ENCODE peak calls at places on chromosomes 2 and 18, in eight cellular contexts. Q is right lobe of liver; X is SJCRH30; W is endothelial cell of umbilical vein; S is iPS DF 6.9; H is CD8-positive, alpha-beta memory T cell; I is pancreas; R is neuronal stem cell. Z is an unnamed sample. For H3K36me3, the result is how much of the 10 kb centered on the place peaks cover.

GRCh38 chr2:107337209-107337898 is 451.4 kb upstream of the ST6GAL2 start:
- DNase-seq in R (no peak), W (no peak), Q (no peak), X (no peak), I (no peak), H (no peak), S (no peak), Z (no peak)

GRCh38 chr18:67519582-67519981 is 3.1 kb upstream of the DSEL start:
- DNase-seq in X (no peak), S (no peak), R (no peak), H (no peak), I (no peak), Q (no peak), W (no peak), Z (peak)

GRCh38 chr2:72871880-72872279 is 15.3 kb upstream of the SPR start:
- DNase-seq in I (no peak), W (no peak), R (no peak), X (no peak), H (no peak), S (no peak), Q (no peak), Z (no peak)

GRCh38 chr2:127067620-127068350 is 39.2 kb downstream of the BIN1 start:
- DNase-seq in I (no peak), W (peak), S (peak), R (peak), H (peak), X (peak), Q (peak), Z (no peak)

GRCh38 chr2:42105330-42106256 is 57.8 kb downstream of the PKDCC start:
- DNase-seq in Q (peak), X (peak), W (no peak), R (no peak), S (no peak), H (peak), I (no peak), Z (no peak)

GRCh38 chr2:68853035-68853434 is 18.2 kb downstream of the BMP10 start:
- DNase-seq in I (no peak), H (no peak), R (no peak), W (no peak), X (peak), S (no peak), Q (no peak), Z (no peak)

GRCh38 chr2:217935245-217935879 is 67.4 kb downstream of the TNS1 start:
- DNase-seq in S (no peak), Q (peak), I (peak), X (no peak), W (no peak), R (no peak), H (no peak), Z (no peak)

GRCh38 chr2:151138507-151138906 is 123.2 kb downstream of the RBM43 start:
- DNase-seq in R (no peak), S (no peak), X (no peak), W (no peak), I (no peak), Q (no peak), H (no peak), Z (no peak)

GRCh38 chr2:30267161-30267568 is 35.8 kb downstream of the LBH start:
- DNase-seq in X (no peak), I (no peak), R (no peak), Q (no peak), S (no peak), H (no peak), W (no peak), Z (no peak)

GRCh38 chr2:9124231-9124651 is 82.4 kb upstream of the ASAP2 start:
- DNase-seq in X (no peak), S (no peak), I (no peak), Q (no peak), R (no peak), W (peak), H (no peak), Z (no peak)

GRCh38 chr2:239846789-239847676 is 178.1 kb downstream of the NDUFA10 start:
- DNase-seq in R (no peak), I (no peak), S (no peak), X (no peak), Q (no peak), W (no peak), H (no peak), Z (no peak)

GRCh38 chr2:27262379-27263286 is at the start of gene SLC30A3:
- DNase-seq in S (no peak), W (peak), R (peak), Q (peak), I (peak), X (peak), H (peak), Z (no peak)

GRCh38 chr2:237677951-237678481 is 50.6 kb downstream of the LRRFIP1 start:
- DNase-seq in I (no peak), Q (no peak), W (peak), R (no peak), X (no peak), H (no peak), S (no peak), Z (no peak)

GRCh38 chr2:45009303-45009927 is at the start of gene SIX2:
- DNase-seq in W (peak), H (no peak), R (peak), I (peak), Q (peak), S (peak), X (peak), Z (peak)

GRCh38 chr2:96546797-96547196 is 10.2 kb downstream of the ARID5A start:
- DNase-seq in I (no peak), W (no peak), R (no peak), X (no peak), S (no peak), H (no peak), Q (no peak), Z (no peak)

GRCh38 chr2:96548558-96549465 is 12.3 kb downstream of the ARID5A start:
- DNase-seq in W (no peak), R (no peak), I (peak), Q (no peak), X (no peak), H (no peak), S (no peak), Z (no peak)

GRCh38 chr2:96547203-96547641 is 10.7 kb downstream of the ARID5A start:
- DNase-seq in I (no peak), S (no peak), H (no peak), Q (no peak), R (no peak), X (no peak), W (no peak), Z (no peak)

GRCh38 chr2:96546321-96546720 is 9.8 kb downstream of the ARID5A start:
- DNase-seq in W (no peak), I (no peak), R (no peak), X (no peak), H (no peak), Q (no peak), S (no peak), Z (no peak)

GRCh38 chr2:96547751-96548161 is 11.2 kb downstream of the ARID5A start:
- DNase-seq in S (no peak), R (no peak), W (no peak), Q (no peak), X (no peak), H (no peak), I (no peak), Z (no peak)
- H3K36me3 ChIP-seq in S (under half), R (under half), W (under half), Q (under half), X (under half), H (under half), I (under half), Z (under half)

GRCh38 chr2:233422050-233422639 is 67.9 kb downstream of the DGKD start:
- DNase-seq in R (no peak), S (no peak), Q (no peak), W (no peak), X (no peak), H (peak), I (no peak), Z (no peak)
- H3K27ac ChIP-seq in R (no peak), S (no peak), Q (no peak), W (no peak), X (no peak), H (no peak), I (no peak), Z (no peak)

GRCh38 chr2:98551316-98551715 is 57.0 kb downstream of the COA5 start:
- DNase-seq in W (no peak), R (no peak), H (peak), Q (no peak), S (no peak), I (no peak), X (no peak), Z (no peak)
- H3K36me3 ChIP-seq in W (under half), R (half or more), H (half or more), Q (under half), S (under half), I (under half), X (under half), Z (under half)

GRCh38 chr2:230919240-230919639 is 5.8 kb downstream of the GPR55 start:
- DNase-seq in I (no peak), R (no peak), H (no peak), Q (no peak), X (no peak), W (no peak), S (no peak), Z (no peak)
- H3K27ac ChIP-seq in I (no peak), R (no peak), H (no peak), Q (no peak), X (no peak), W (no peak), S (no peak), Z (no peak)

GRCh38 chr2:200945395-200945729 is 18.1 kb downstream of the ORC2 start:
- DNase-seq in Q (no peak), X (no peak), I (no peak), H (no peak), R (no peak), W (no peak), S (no peak), Z (no peak)
- H3K36me3 ChIP-seq in Q (under half), X (under half), I (under half), H (under half), R (half or more), W (under half), S (under half), Z (half or more)

DNA sequence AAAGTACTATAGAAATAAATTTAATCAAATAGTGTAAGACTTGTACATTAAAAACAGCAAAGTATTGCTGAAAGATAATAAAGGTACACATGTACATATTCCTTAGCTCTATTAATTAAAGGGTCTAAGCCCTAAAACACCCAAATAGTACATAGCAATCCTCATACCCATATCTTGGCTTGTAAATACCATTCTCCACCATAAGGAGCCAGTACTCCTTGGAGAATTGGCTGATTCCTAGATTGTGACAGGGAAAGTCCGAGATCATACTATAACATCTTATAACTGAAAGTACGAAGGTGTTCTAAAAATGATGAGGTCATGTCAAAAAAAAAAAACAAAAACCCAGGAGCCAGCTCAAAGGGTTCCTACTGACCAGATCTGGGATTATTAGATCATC is 614.6 kb downstream of the SUCLG1 start:
- DNase-seq in X (no peak), W (no peak), I (no peak), Q (no peak), S (no peak), H (no peak), R (no peak), Z (no peak)
- H3K27ac ChIP-seq in X (no peak), W (no peak), I (no peak), Q (no peak), S (no peak), H (no peak), R (no peak), Z (no peak)

DNA sequence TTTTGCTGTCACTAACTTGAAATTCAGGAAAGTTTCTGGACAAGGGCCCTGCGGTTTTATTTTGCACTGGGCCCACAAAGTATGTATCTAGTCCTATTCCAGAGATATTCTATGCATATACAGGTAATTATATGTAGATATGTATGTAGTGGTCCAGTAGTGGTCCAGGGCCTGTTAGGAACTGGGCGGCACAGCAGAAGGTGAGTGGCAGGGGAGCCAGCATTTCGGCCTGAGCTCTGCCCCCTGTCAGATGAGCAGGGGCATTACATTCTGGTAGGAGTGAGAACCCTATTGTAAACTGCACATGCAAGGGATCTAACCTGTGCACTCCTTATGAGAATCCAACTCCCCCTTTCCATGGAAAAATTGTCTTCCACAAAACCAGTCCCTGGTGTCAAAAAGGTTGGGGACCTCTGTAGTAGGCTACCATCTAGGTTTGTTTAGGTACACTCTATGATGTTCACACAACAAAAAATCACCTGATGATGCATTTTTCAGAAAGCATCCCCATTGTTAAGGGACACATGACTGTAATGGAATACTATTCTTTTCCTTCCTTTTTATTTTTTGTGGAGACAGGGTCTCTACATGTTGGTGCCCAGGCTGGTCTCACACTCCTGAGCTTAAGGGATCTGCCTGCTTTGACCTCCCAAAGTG is 2.8 kb upstream of the PPP4R3B start:
- DNase-seq in Q (no peak), H (no peak), W (no peak), I (no peak), X (peak), S (no peak), R (no peak), Z (no peak)
- H3K36me3 ChIP-seq in Q (under half), H (under half), W (under half), I (under half), X (under half), S (under half), R (under half), Z (under half)

GRCh38 chr2:149365826-149366583 is 35.6 kb downstream of the LYPD6 start:
- DNase-seq in X (no peak), R (no peak), W (peak), Q (peak), S (no peak), I (no peak), H (no peak), Z (no peak)

GRCh38 chr2:149371476-149371875 is 41.1 kb downstream of the LYPD6 start:
- DNase-seq in H (no peak), W (no peak), X (no peak), I (no peak), S (no peak), Q (no peak), R (no peak), Z (no peak)

GRCh38 chr2:149375801-149376349 is 45.5 kb downstream of the LYPD6 start:
- DNase-seq in H (no peak), I (no peak), W (peak), S (no peak), R (peak), X (no peak), Q (no peak), Z (no peak)

GRCh38 chr2:149364839-149365238 is 34.5 kb downstream of the LYPD6 start:
- DNase-seq in Q (no peak), I (no peak), S (no peak), H (no peak), X (no peak), R (no peak), W (no peak), Z (no peak)

DNA sequence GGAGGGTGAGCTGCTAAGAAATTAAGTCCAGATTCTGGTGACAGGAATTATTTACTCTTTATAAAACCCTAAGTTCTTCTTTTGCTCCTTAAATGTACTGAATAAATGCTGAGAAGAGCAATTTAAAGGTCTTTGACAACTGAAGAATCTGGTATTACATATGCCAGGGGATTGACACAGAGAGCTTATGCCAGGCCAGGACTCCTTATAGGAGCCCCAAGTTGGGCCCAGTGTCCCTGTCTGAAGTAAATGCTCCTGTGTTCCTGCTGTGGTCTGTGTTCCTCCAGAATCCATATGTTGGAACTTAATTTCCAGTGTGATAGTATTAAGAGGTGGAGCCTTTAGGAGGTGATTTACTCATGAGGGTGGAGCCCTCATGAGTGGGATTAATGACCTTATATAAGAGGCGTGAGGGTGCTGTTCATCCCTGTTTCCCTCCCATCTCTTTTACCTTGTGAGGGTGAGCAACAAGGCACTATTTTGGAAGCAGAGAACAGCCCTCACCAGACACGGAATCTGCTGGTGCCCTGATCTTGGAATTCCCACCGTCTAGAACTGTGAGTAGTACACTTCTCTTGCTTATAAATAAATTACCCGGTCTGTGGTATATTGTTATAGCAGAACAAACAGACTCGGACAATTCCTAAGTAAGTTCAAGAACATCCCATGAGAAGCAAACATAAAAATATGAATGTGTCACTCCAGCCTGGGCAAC is 39.8 kb downstream of the LYPD6 start:
- DNase-seq in I (no peak), X (no peak), W (no peak), H (no peak), S (no peak), Q (no peak), R (no peak), Z (no peak)
- H3K27ac ChIP-seq in I (no peak), X (no peak), W (no peak), H (no peak), S (no peak), Q (no peak), R (no peak), Z (no peak)

DNA sequence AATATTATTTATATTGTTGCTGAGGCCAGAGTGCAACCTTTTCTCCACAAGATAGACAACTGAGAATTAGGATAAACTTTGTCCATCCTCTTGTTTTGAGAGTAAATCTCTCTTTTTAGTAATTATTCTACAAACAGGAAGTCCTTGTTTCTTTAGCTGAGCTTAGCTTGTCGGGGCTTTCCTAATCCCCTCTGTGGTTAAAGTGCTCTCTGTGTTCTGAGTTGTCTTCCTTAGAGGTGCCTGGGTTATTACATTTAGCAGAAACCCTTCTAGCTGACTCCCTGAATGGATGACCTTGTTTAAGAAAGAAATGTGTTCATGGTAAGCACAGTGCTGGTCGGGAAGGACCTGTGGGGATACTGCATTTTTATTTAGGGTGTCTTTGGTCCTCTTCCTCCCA is 12.7 kb downstream of the USP39 start:
- DNase-seq in Q (no peak), R (no peak), S (no peak), I (no peak), H (no peak), W (no peak), X (no peak), Z (no peak)
- H3K36me3 ChIP-seq in Q (half or more), R (half or more), S (under half), I (half or more), H (under half), W (under half), X (half or more), Z (half or more)